ENCODE peak calls at places on chromosomes 12 and 14, in five cellular contexts. J, X, E, S and T are unnamed samples.

GRCh38 chr12:65113621-65114035 is 7.5 kb downstream of the WIF1 start:
- DNase-seq in J (peak), X (no peak), E (no peak), S (no peak), T (no peak)

GRCh38 chr12:24042651-24043050 is 93.2 kb upstream of the SOX5 start:
- DNase-seq in J (no peak), X (no peak), E (no peak), S (no peak), T (peak)

GRCh38 chr14:74140374-74140850 is 55.7 kb downstream of the LIN52 start:
- DNase-seq in J (peak), X (peak), E (no peak), S (no peak), T (peak)

GRCh38 chr14:96965885-96966595 is 168.9 kb downstream of the VRK1 start:
- DNase-seq in J (no peak), X (no peak), E (no peak), S (no peak), T (no peak)

GRCh38 chr12:72286526-72286925 is 14.4 kb downstream of the TRHDE start:
- DNase-seq in J (no peak), X (no peak), E (no peak), S (no peak), T (no peak)

GRCh38 chr12:30180602-30181001 is 396.9 kb upstream of the TMTC1 start:
- DNase-seq in J (no peak), X (no peak), E (no peak), S (no peak), T (no peak)

GRCh38 chr12:32533971-32534590 is 134.7 kb downstream of the FGD4 start:
- DNase-seq in J (peak), X (peak), E (no peak), S (peak), T (peak)

GRCh38 chr14:105389976-105390848 is 8.1 kb upstream of the TEX22 start:
- DNase-seq in J (no peak), X (no peak), E (no peak), S (no peak), T (no peak)

GRCh38 chr12:81095470-81096232 is 17.8 kb downstream of the ACSS3 start:
- DNase-seq in J (peak), X (no peak), E (no peak), S (no peak), T (peak)

GRCh38 chr14:96470331-96470730 is 31.9 kb upstream of the PAPOLA start:
- DNase-seq in J (no peak), X (no peak), E (no peak), S (no peak), T (no peak)

GRCh38 chr12:3041558-3042164 is 35.5 kb upstream of the TSPAN9 start:
- DNase-seq in J (peak), X (peak), E (peak), S (peak), T (peak)

GRCh38 chr12:98373019-98373554 is 142.3 kb upstream of the TMPO start:
- DNase-seq in J (peak), X (no peak), E (no peak), S (no peak), T (peak)

GRCh38 chr14:69999246-69999645 is 120.0 kb downstream of the SMOC1 start:
- DNase-seq in J (peak), X (no peak), E (no peak), S (peak), T (peak)

GRCh38 chr12:55002355-55002754 is 17.4 kb upstream of the NEUROD4 start:
- DNase-seq in J (no peak), X (no peak), E (no peak), S (no peak), T (no peak)

GRCh38 chr12:53965251-53966069 is 7.5 kb upstream of the HOXC11 start:
- DNase-seq in J (no peak), X (no peak), E (no peak), S (no peak), T (no peak)

GRCh38 chr12:116393859-116394650 is 116.6 kb upstream of the MED13L start:
- DNase-seq in J (no peak), X (no peak), E (no peak), S (no peak), T (no peak)

GRCh38 chr12:110622582-110622981 is 8.7 kb downstream of the TCTN1 start:
- DNase-seq in J (peak), X (no peak), E (no peak), S (no peak), T (no peak)

GRCh38 chr14:58633831-58634230 is 3.9 kb upstream of the DACT1 start:
- DNase-seq in J (no peak), X (no peak), E (no peak), S (no peak), T (no peak)

GRCh38 chr14:21093769-21094681 is 4.4 kb downstream of the ZNF219 start:
- DNase-seq in J (no peak), X (peak), E (no peak), S (no peak), T (no peak)

GRCh38 chr12:53844989-53845836 is 93.4 kb upstream of the HOXC13 start:
- DNase-seq in J (no peak), X (no peak), E (no peak), S (no peak), T (peak)

DNA sequence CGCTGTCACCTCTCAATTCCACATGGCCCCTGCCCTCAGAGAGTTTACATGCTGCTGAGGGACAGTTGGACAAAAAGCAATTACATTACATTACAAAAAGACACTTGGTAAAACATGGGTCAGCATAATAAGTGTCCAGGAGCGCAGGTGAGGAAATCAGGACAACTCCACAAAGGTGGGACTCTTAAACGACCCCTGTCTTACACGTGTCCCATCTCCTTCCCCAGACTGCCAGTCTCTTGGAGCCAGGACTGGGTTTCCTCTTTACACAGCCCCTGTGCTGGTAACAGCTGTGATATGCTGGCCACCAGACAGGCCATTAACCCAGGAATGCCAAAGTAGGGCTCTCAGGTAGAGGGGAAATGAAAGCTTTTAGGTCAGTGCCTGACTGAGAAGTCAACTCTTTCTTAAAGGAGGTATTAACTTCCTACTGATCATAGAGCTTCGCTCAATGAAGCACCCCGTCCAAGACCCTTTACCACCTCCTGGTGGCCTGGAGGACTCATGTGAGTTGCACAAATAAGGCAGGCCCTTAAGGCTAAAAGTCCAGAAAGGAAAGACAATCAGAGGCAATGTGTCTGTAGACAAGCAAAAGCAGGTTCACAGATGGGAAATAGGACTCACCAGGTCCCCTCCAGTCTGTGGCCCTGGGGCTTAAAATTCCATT is 55.5 kb downstream of the ANO2 start:
- DNase-seq in J (no peak), X (no peak), E (peak), S (no peak), T (no peak)
- TF ChIP-seq CTCF in J (no peak), X (no peak), E (peak), S (no peak), T (no peak)

DNA sequence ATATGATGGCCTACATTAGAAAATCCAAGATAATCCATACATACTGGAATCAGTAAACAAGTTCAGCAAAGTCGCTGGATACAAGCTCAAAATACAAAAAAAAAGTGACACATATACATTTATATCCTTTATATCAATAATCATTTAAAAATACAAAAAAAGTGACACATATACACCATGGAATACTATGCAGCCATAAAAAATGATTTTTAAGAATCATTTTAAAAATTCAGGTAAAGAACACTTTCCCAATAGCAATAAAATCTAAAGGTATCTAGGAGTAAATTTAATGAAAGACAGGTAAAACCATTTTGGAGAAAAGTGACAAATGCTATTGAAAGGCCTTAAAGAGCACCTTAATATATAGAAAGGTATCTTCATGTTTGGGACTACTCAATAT is 111.9 kb downstream of the NTN4 start:
- DNase-seq in J (no peak), X (no peak), E (no peak), S (no peak), T (no peak)
- H3K4me3 ChIP-seq in J (no peak), X (no peak), E (no peak), S (no peak), T (no peak)

GRCh38 chr12:131335456-131335855 is 375.4 kb upstream of the SFSWAP start:
- DNase-seq in J (no peak), X (no peak), E (no peak), S (no peak), T (no peak)
- TF ChIP-seq CTCF in J (no peak), X (no peak), E (no peak), S (no peak), T (no peak)

DNA sequence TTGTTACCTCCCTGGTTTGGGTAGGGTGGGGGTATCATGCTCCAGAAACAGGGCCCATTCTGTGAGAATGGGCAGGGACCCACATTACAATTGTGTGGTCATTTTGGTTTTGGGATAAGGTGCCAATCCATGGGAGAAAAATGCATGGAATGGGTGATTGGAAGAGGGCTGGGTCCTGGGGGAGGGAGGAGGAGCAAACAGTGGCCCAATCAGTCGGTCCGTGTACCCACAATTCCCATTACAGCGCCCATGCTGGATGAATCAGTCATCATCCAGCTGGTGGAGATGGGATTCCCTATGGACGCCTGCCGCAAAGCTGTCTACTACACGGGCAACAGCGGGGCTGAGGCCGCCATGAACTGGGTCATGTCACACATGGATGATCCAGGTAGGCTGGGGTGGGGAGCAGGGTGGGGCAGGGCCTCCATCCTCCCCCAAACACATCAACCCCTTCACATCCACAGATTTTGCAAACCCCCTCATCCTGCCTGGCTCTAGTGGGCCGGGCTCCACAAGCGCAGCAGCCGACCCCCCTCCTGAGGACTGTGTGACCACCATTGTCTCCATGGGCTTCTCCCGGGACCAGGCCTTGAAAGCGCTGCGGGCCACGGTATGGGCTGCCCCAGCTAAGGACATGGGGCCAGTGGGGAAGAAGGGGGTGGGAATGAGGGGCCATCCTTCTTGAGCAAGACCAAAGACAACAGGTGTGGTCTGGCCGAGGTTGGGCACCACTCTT is 3.6 kb upstream of the TPI1 start:
- DNase-seq in J (peak), X (no peak), E (no peak), S (no peak), T (no peak)
- H3K4me3 ChIP-seq in J (no peak), X (no peak), E (no peak), S (no peak), T (no peak)

GRCh38 chr14:63362305-63362914 is 43.7 kb upstream of the GPHB5 start:
- DNase-seq in J (no peak), X (peak), E (no peak), S (no peak), T (no peak)

GRCh38 chr14:63357841-63358240 is 39.1 kb upstream of the GPHB5 start:
- DNase-seq in J (no peak), X (no peak), E (no peak), S (no peak), T (no peak)

DNA sequence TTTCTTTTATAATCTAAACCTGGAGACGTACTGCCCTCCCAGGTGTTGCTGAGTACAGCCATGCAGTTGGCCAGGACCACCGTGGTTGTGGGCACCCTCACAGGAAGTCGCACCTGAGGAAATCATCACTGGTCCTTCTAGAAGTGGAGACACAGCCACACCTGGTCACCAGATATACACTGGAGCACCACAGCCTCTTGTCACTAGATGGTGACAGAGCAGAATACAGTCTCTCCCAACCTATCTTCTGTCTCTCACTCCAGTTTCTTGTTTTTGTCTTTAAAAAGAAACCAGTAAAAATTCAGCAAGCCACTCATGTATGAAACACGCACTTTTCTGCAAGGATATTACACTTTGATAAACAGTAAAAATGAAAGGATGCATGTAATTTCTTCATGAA is 43.1 kb upstream of the GPHB5 start:
- DNase-seq in J (no peak), X (no peak), E (no peak), S (no peak), T (no peak)
- TF ChIP-seq CTCF in J (no peak), X (no peak), E (peak), S (no peak), T (no peak)

DNA sequence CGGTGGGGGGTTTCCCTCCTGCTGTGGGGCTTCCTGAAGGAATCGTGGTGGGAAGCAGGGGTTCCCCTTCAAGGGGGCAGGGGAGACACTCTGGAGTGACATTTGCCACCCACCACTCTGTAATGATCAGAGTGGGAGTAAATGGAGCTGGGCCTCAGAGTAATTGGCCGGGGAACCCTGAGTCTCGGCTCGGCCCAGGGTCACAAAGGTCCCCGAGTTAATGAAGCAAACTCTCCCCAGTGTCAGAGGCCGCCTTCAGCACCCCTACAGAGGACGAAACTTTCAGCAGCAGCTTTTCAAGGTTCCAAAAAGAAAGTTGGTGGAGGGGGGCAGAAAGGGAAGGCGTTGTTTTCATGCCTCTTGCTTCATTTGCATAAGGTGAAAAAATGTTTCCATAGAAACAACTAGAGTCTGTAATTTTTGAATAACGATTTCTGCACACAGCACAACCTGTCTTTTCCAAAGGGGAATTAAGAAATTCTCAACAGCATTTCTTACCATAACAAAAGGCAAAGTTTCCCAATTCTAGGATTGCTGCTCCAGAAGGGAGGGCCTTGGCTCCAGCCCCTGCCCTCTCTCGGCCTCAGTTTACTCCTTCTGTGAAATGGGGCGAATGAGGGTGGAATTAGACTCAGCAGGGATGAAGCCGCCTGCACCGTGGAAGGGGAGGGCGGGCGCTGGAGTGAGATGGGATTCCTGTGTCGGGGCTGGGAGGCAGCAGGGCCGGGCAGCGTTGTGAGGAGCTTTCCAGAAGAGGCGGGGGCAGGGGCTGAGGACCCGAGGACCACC is 67.0 kb upstream of the BEGAIN start:
- DNase-seq in J (no peak), X (no peak), E (no peak), S (no peak), T (no peak)
- H3K4me3 ChIP-seq in J (no peak), X (no peak), E (no peak), S (no peak), T (no peak)

DNA sequence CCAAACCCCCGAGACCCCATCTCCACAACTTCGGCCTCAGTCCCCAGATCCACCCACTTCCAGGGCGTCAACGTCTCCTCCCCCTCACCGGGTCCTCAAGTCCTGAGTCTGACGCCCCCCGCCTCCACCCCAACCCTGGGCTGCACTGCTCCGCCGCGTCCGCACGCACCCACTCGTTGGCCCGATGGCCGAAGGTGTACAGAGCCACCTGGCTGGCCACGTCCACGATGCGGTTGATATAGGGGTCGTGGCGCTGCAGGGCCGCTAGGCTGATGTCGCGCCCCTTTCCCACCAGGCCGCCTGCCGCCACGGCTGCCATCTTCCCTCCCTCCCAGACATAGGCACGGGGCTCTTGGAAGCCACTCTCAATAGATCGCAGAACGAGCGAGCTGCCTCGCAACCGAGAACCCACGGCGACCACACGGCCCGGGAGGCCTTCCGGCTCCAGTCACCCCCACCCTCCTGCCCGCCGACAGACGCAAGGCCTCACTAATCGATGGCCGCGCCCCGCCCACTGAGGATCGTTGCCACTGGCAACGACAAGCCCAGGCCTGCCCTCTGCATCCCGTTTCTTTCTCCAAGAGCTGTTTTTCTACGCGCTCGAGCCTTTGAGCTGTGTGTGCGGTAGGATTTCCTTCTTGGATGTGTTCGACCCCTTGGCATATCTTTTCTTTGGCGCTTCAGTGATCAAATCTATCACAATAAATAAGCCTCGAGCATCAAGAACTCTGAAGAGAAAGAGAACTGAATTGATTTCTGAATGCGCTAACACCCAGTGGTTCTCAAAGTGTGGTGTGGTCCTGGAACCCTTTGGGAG is at the start of gene DCP1B:
- DNase-seq in J (peak), X (peak), E (peak), S (peak), T (peak)
- TF ChIP-seq CTCF in J (no peak), X (no peak), E (peak), S (no peak), T (no peak)

GRCh38 chr12:121860257-121860656 is 1.6 kb upstream of the HPD start:
- DNase-seq in J (no peak), X (no peak), E (no peak), S (no peak), T (no peak)
- H3K4me3 ChIP-seq in J (no peak), X (no peak), E (no peak), S (no peak), T (no peak)

GRCh38 chr12:119644930-119645329 is 23.0 kb upstream of the PRKAB1 start:
- DNase-seq in J (no peak), X (no peak), E (no peak), S (no peak), T (no peak)

GRCh38 chr12:119645535-119646059 is 22.3 kb upstream of the PRKAB1 start:
- DNase-seq in J (no peak), X (no peak), E (no peak), S (no peak), T (no peak)

DNA sequence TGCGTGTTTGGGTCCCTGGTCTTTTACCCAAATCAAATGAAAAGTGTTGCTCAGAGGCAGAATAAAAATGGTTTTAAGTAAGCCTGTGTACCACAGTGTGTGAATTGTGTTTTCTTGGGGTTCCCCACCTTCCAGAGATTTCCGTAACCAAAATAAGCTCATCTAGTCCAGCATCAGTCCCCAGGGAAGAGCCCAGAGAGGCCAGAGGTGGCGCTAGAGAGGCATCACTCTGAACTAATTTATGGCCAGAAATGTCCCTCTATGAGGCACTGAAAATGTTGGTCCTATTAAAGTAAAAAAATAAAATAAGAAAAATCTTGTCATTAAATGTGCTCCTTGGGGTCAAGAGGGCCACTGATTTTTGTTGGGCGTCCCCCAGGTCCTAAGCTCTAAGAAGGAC is 24.9 kb upstream of the PRKAB1 start:
- DNase-seq in J (no peak), X (no peak), E (no peak), S (no peak), T (no peak)
- TF ChIP-seq CTCF in J (no peak), X (no peak), E (peak), S (peak), T (peak)